ENCODE peak calls at places on chromosomes 6 and 20, in ten cellular contexts. D is heart left ventricle; X is central memory CD8-positive, alpha-beta T cell; N is activated T-cell treated with anti-CD3 and anti-CD28 coated beads, Interleukin-2, amount 50 U/mL, for 4 hours; L is Panc1; U is activated CD4-positive, alpha-beta T cell treated with anti-CD3 and anti-CD28 coated beads for 36 hours; T is CD8-positive, alpha-beta T cell; P is lower lobe of right lung; J is left ventricle myocardium superior; I is CD4-positive, CD25-positive, alpha-beta regulatory T cell. K is an unnamed sample.

GRCh38 chr6:162626869-162627268 is 100.7 kb downstream of the PRKN start:
- ATAC-seq in D (no peak), X (no peak), N (no peak), L (no peak), U (no peak), T (no peak), P (no peak), J (no peak), I (no peak), K (no peak)

GRCh38 chr6:20534906-20535305 is 649 bp downstream of the CDKAL1 start:
- ATAC-seq in D (no peak), X (peak), N (peak), L (peak), U (peak), T (peak), P (no peak), J (no peak), I (no peak), K (no peak)

GRCh38 chr6:149884215-149884614 is 13.7 kb downstream of the RAET1E start:
- ATAC-seq in D (no peak), X (no peak), N (no peak), L (peak), U (no peak), T (no peak), P (peak), J (peak), I (no peak), K (peak)

GRCh38 chr6:90274481-90275030 is 22.1 kb downstream of the BACH2 start:
- ATAC-seq in D (no peak), X (peak), N (peak), L (no peak), U (peak), T (peak), P (peak), J (no peak), I (peak), K (no peak)

GRCh38 chr6:14713008-14713452 is 532.8 kb upstream of the JARID2 start:
- ATAC-seq in D (peak), X (no peak), N (no peak), L (no peak), U (no peak), T (no peak), P (peak), J (peak), I (no peak), K (peak)

GRCh38 chr20:58019850-58020625 is 208.4 kb downstream of the ANKRD60 start:
- ATAC-seq in D (peak), X (no peak), N (no peak), L (no peak), U (no peak), T (no peak), P (no peak), J (peak), I (no peak), K (no peak)

GRCh38 chr6:105495515-105495914 is 92.6 kb upstream of the PREP start:
- ATAC-seq in D (no peak), X (no peak), N (no peak), L (no peak), U (no peak), T (no peak), P (no peak), J (no peak), I (no peak), K (no peak)

GRCh38 chr6:6469074-6469473 is 119.4 kb upstream of the LY86 start:
- ATAC-seq in D (no peak), X (no peak), N (no peak), L (no peak), U (no peak), T (no peak), P (peak), J (peak), I (no peak), K (peak)

GRCh38 chr6:34295721-34296120 is 46.9 kb upstream of the SMIM29 start:
- ATAC-seq in D (no peak), X (no peak), N (peak), L (no peak), U (peak), T (no peak), P (no peak), J (no peak), I (peak), K (no peak)